ENCODE peak calls at places on chromosomes 5 and 9, in four cellular contexts. Z is tibial nerve, V is uterus, D is cardiac muscle cell. W is an unnamed sample.
A peak's percentile ranks its signal among the peaks of the same experiment; 100 is the strongest.

GRCh38 chr9:99359336-99359735 is 137.3 kb downstream of the SEC61B start:
- DNase-seq in Z (no peak), V (no peak), D (no peak), W (no peak)

GRCh38 chr5:1538741-1539392 is 15.1 kb upstream of the LPCAT1 start:
- DNase-seq in Z (no peak), V (no peak), D (no peak), W (no peak)

GRCh38 chr9:88501086-88501485 is 33.9 kb upstream of the NXNL2 start:
- DNase-seq in Z (no peak), V (no peak), D (no peak), W (no peak)

GRCh38 chr9:106482733-106483132 is 380.2 kb upstream of the ZNF462 start:
- DNase-seq in Z (no peak), V (no peak), D (peak; percentile 21), W (no peak)

GRCh38 chr5:96084874-96085545 is 123.4 kb upstream of the ELL2 start:
- DNase-seq in Z (no peak), V (no peak), D (no peak), W (no peak)

GRCh38 chr5:537621-538071 is 13.4 kb upstream of the SLC9A3 start:
- DNase-seq in Z (no peak), V (no peak), D (no peak), W (no peak)

GRCh38 chr5:84383816-84384603 is 670 bp downstream of the EDIL3 start:
- DNase-seq in Z (peak; percentile 5), V (peak; percentile 28), D (peak; percentile 74), W (no peak)

GRCh38 chr5:135139397-135140134 is 105.5 kb upstream of the PITX1 start:
- DNase-seq in Z (no peak), V (peak; percentile 59), D (peak; percentile 89), W (no peak)

GRCh38 chr9:79974806-79975422 is 403.1 kb downstream of the TLE4 start:
- DNase-seq in Z (no peak), V (no peak), D (no peak), W (no peak)

GRCh38 chr9:22030101-22030598 is 21.0 kb upstream of the CDKN2B start:
- DNase-seq in Z (no peak), V (no peak), D (peak; percentile 84), W (no peak)

GRCh38 chr5:24391816-24392215 is 253.0 kb downstream of the CDH10 start:
- DNase-seq in Z (no peak), V (no peak), D (no peak), W (no peak)

GRCh38 chr5:33261305-33261704 is 179.5 kb upstream of the TARS1 start:
- DNase-seq in Z (no peak), V (no peak), D (peak; percentile 54), W (no peak)

GRCh38 chr5:159928122-159928960 is 12.1 kb downstream of the ADRA1B start:
- DNase-seq in Z (no peak), V (no peak), D (peak; percentile 55), W (no peak)

GRCh38 chr9:2727966-2728613 is 10.8 kb downstream of the KCNV2 start:
- DNase-seq in Z (peak; percentile 49), V (peak; percentile 36), D (peak; percentile 86), W (no peak)

GRCh38 chr5:116448450-116448849 is 126.2 kb downstream of the SEMA6A start:
- DNase-seq in Z (no peak), V (no peak), D (no peak), W (no peak)

GRCh38 chr9:79764377-79764776 is 192.6 kb downstream of the TLE4 start:
- DNase-seq in Z (peak; percentile 56), V (peak; percentile 46), D (peak; percentile 83), W (peak; percentile 66)

GRCh38 chr5:72231989-72232703 is 87.9 kb downstream of the MRPS27 start:
- DNase-seq in Z (no peak), V (no peak), D (no peak), W (no peak)

GRCh38 chr5:126079266-126079665 is 343.9 kb upstream of the GRAMD2B start:
- DNase-seq in Z (no peak), V (no peak), D (no peak), W (no peak)

DNA sequence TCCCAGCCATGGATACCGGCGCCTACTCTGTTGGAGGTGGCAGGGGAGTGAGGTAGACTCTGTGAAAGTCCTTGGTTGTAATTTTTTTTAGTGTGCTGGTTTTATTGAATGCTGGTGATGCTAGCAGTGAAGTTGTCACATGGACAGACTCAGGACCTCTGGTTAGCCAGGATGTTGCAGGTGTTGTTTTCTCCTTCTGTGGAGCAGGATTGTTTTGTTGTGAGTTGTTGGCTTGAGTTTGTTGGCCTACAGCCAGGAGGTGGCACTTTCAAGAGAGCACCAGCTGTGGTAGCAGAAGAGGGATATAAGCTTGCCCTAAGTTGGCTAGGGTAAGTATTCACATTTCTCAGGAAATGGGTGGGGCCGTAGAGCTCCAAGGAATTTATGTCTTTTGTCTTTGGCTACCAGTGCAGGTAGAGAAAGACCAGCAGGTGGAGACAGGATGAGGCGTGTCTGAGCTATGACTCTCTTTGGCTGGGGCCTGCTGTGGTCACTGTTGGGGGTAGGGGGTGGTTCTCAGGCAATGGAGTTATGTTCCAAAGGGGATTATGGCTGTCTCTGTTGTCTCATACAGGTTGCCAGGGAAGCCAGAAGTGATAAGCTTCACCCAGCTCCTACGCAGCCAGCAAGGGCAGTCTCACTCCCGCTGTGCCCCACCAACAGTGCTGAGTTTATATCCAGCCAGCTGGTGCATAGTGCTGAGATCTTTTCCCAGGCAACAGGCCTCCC is 248.7 kb downstream of the TAF11L14 start:
- DNase-seq in Z (no peak), V (no peak), D (no peak), W (no peak)
- TF ChIP-seq CTCF in Z (no peak), V (no peak), D (no peak), W (no peak)

GRCh38 chr9:127890053-127890452 is 9.3 kb downstream of the ST6GALNAC6 start:
- DNase-seq in Z (no peak), V (no peak), D (no peak), W (no peak)
- H3K36me3 ChIP-seq in Z (peaks cover 9% of the 10 kb centered on the region), V (no peaks in the 10 kb centered on the region), D (peaks cover 46% of the 10 kb centered on the region), W (peaks cover 73% of the 10 kb centered on the region)

GRCh38 chr5:40030661-40031060 is 605.9 kb upstream of the DAB2 start:
- DNase-seq in Z (no peak), V (no peak), D (no peak), W (no peak)

GRCh38 chr5:40037703-40038102 is 612.9 kb upstream of the DAB2 start:
- DNase-seq in Z (no peak), V (no peak), D (no peak), W (no peak)

GRCh38 chr5:40033009-40033408 is 608.2 kb upstream of the DAB2 start:
- DNase-seq in Z (no peak), V (no peak), D (no peak), W (no peak)

GRCh38 chr5:40033411-40033810 is 608.6 kb upstream of the DAB2 start:
- DNase-seq in Z (no peak), V (no peak), D (no peak), W (no peak)
- H3K27ac ChIP-seq in Z (no peak overlapping the region), V (no peak overlapping the region), D (no peak overlapping the region), W (no peak overlapping the region)

DNA sequence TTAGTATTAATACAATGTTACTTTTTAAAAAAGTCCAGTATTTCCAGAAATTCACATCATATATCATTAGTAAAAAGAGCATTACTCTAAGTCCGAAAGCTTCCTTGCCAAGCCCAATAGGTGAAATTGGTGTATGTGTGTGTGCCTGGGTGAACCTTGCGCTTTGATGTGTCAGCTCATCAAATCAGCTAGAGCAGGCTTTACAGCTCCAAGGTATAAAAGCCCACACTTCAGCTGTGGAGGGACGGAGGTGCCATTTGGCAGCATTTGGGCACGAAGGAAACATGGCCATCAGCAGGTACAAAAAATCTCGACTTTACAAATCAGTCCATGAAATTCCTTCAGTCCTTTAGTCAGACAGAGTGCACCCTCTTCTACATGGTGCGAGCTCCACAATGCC is 76.5 kb upstream of the IL7R start:
- DNase-seq in Z (no peak), V (no peak), D (no peak), W (no peak)
- TF ChIP-seq CTCF in Z (no peak), V (no peak), D (no peak), W (no peak)

GRCh38 chr5:10411336-10411735 is 30.3 kb upstream of the ROPN1L start:
- DNase-seq in Z (no peak), V (no peak), D (no peak), W (no peak)

GRCh38 chr5:10403829-10404228 is 37.9 kb upstream of the ROPN1L start:
- DNase-seq in Z (no peak), V (no peak), D (no peak), W (no peak)

GRCh38 chr5:10409504-10409903 is 32.2 kb upstream of the ROPN1L start:
- DNase-seq in Z (no peak), V (no peak), D (no peak), W (no peak)

GRCh38 chr5:10401499-10401898 is 40.2 kb upstream of the ROPN1L start:
- DNase-seq in Z (no peak), V (no peak), D (no peak), W (no peak)

GRCh38 chr5:10406636-10407035 is 35.0 kb upstream of the ROPN1L start:
- DNase-seq in Z (no peak), V (no peak), D (no peak), W (no peak)
- H3K36me3 ChIP-seq in Z (peaks cover 4% of the 10 kb centered on the region), V (no peaks in the 10 kb centered on the region), D (peaks cover 92% of the 10 kb centered on the region), W (peaks cover 95% of the 10 kb centered on the region)

GRCh38 chr9:130872511-130872910 is 24.1 kb downstream of the QRFP start:
- DNase-seq in Z (no peak), V (no peak), D (no peak), W (no peak)
- H3K27ac ChIP-seq in Z (peak overlapping the region; percentile 57), V (no peak overlapping the region), D (peak overlapping the region; percentile 56), W (peak overlapping the region; percentile 90)